ENCODE peak calls at places on chromosomes 16 and 17, in seven cellular contexts. I is hepatocyte, H is endothelial cell of umbilical vein, T is GM23338, Y is PC-3, G is HCT116, Q is HepG2. S is an unnamed sample.

GRCh38 chr16:81327483-81328196 is 12.9 kb downstream of the GAN start:
- DNase-seq in I (no peak), H (no peak), T (no peak), Y (peak; percentile 18), G (no peak), Q (no peak), S (no peak)

GRCh38 chr17:41985919-41986318 is 19.3 kb downstream of the CNP start:
- DNase-seq in I (no peak), H (no peak), T (no peak), Y (no peak), G (no peak), Q (no peak), S (no peak)

GRCh38 chr17:68482576-68483001 is 25.3 kb upstream of the WIPI1 start:
- DNase-seq in I (no peak), H (no peak), T (no peak), Y (no peak), G (no peak), Q (peak; percentile 97), S (no peak)

GRCh38 chr16:12350945-12351344 is 374.4 kb downstream of the SNX29 start:
- DNase-seq in I (no peak), H (no peak), T (peak; percentile 50), Y (no peak), G (no peak), Q (peak; percentile 27), S (no peak)

GRCh38 chr16:3180445-3180878 is 7.5 kb upstream of the OR1F1 start:
- DNase-seq in I (no peak), H (no peak), T (peak; percentile 77), Y (no peak), G (no peak), Q (no peak), S (no peak)

GRCh38 chr16:80058236-80058635 is 457.7 kb upstream of the MAF start:
- DNase-seq in I (peak; percentile 44), H (no peak), T (no peak), Y (no peak), G (no peak), Q (no peak), S (no peak)

GRCh38 chr17:43852571-43852970 is 5.6 kb downstream of the CD300LG start:
- DNase-seq in I (no peak), H (no peak), T (no peak), Y (no peak), G (no peak), Q (no peak), S (no peak)

GRCh38 chr16:65111306-65111705 is 10.6 kb downstream of the CDH11 start:
- DNase-seq in I (peak; percentile 41), H (no peak), T (no peak), Y (peak; percentile 88), G (no peak), Q (no peak), S (no peak)

GRCh38 chr17:16980813-16981731 is 9.2 kb upstream of the TNFRSF13B start:
- DNase-seq in I (no peak), H (no peak), T (no peak), Y (peak; percentile 55), G (no peak), Q (no peak), S (no peak)

GRCh38 chr16:75801307-75801706 is 75.0 kb upstream of the CPHXL start:
- DNase-seq in I (no peak), H (no peak), T (peak; percentile 9), Y (peak; percentile 37), G (no peak), Q (no peak), S (no peak)

GRCh38 chr16:50845296-50845695 is 103.4 kb downstream of the CYLD start:
- DNase-seq in I (no peak), H (no peak), T (no peak), Y (no peak), G (no peak), Q (no peak), S (no peak)

GRCh38 chr17:72446525-72447250 is 325.9 kb downstream of the SOX9 start:
- DNase-seq in I (peak; percentile 59), H (no peak), T (no peak), Y (no peak), G (no peak), Q (peak; percentile 41), S (no peak)

GRCh38 chr16:1471569-1472194 is 3.1 kb downstream of the CLCN7 start:
- DNase-seq in I (no peak), H (no peak), T (no peak), Y (no peak), G (no peak), Q (no peak), S (no peak)

GRCh38 chr16:48361012-48361411 is 24.2 kb downstream of the SIAH1 start:
- DNase-seq in I (no peak), H (no peak), T (no peak), Y (no peak), G (no peak), Q (no peak), S (no peak)

GRCh38 chr16:2420035-2420434 is 9.2 kb upstream of the CCNF start:
- DNase-seq in I (no peak), H (no peak), T (no peak), Y (no peak), G (no peak), Q (no peak), S (no peak)

GRCh38 chr16:22898131-22898530 is 84.2 kb downstream of the HS3ST2 start:
- DNase-seq in I (no peak), H (no peak), T (no peak), Y (no peak), G (no peak), Q (no peak), S (no peak)

GRCh38 chr16:22900863-22901262 is 86.9 kb downstream of the HS3ST2 start:
- DNase-seq in I (no peak), H (no peak), T (no peak), Y (no peak), G (no peak), Q (no peak), S (no peak)

GRCh38 chr16:22898874-22899348 is 84.9 kb downstream of the HS3ST2 start:
- DNase-seq in I (peak; percentile 85), H (peak; percentile 74), T (peak; percentile 96), Y (peak; percentile 55), G (peak; percentile 19), Q (peak; percentile 70), S (peak; percentile 39)

GRCh38 chr16:22901563-22901962 is 87.6 kb downstream of the HS3ST2 start:
- DNase-seq in I (no peak), H (no peak), T (no peak), Y (no peak), G (no peak), Q (no peak), S (no peak)

DNA sequence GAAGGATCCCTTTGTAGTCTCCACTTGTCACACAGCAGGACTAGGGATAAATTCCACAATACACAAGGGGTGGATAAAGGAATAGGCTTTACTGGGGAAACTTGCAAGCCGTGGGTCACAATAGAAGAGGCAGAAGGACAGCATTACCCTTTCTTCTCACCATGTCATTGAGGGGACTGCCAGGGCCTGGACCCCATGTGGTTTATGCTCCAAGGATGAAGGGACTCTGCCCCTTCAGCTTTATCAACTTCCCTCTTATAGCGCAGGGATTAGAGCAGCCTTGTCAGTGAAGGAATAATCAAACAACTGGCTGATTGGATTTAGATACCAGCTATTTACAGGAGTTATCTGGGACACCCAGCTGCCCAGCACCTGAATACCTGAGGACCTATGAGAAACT is 89.8 kb downstream of the HS3ST2 start:
- DNase-seq in I (no peak), H (no peak), T (no peak), Y (no peak), G (no peak), Q (no peak), S (no peak)
- TF ChIP-seq EZH2 in I (no peak), H (no peak), T (no peak), Y (no peak), G (no peak), Q (no peak), S (no peak)

DNA sequence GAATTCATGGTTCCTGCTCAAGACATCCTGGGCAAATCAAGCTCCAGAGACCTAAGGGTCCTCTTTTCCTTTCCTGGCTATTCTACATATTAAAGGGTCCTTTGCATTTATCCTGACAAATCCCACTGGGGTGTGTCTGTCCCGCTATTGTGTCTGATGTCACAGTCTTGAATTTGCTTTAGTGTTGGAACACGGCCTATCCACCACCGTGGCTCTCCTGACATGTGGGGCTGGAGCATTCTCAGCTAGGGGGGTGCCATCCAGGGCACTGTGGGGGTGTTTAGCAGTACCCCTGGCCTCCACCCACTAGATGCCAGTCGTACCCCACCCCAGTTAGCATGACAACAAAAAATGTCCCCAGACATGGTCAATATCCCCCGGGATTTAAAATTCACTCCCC is 92.9 kb downstream of the IRF8 start:
- DNase-seq in I (no peak), H (no peak), T (no peak), Y (no peak), G (no peak), Q (no peak), S (no peak)
- H3K79me2 ChIP-seq in I (no peaks in the 10 kb centered on the region), H (no peaks in the 10 kb centered on the region), T (no peaks in the 10 kb centered on the region), Y (no peaks in the 10 kb centered on the region), G (no peaks in the 10 kb centered on the region), Q (no peaks in the 10 kb centered on the region), S (no peaks in the 10 kb centered on the region)

GRCh38 chr17:82416264-82416663 is 1.9 kb upstream of the HEXD start:
- DNase-seq in I (no peak), H (no peak), T (no peak), Y (no peak), G (no peak), Q (no peak), S (no peak)

GRCh38 chr17:82415336-82415735 is 2.8 kb upstream of the HEXD start:
- DNase-seq in I (no peak), H (no peak), T (no peak), Y (no peak), G (no peak), Q (no peak), S (no peak)

GRCh38 chr17:82415786-82416185 is 2.4 kb upstream of the HEXD start:
- DNase-seq in I (no peak), H (no peak), T (no peak), Y (no peak), G (no peak), Q (no peak), S (no peak)

GRCh38 chr17:82412535-82413520 is 5.3 kb upstream of the HEXD start:
- DNase-seq in I (no peak), H (no peak), T (no peak), Y (no peak), G (no peak), Q (peak; percentile 86), S (no peak)

DNA sequence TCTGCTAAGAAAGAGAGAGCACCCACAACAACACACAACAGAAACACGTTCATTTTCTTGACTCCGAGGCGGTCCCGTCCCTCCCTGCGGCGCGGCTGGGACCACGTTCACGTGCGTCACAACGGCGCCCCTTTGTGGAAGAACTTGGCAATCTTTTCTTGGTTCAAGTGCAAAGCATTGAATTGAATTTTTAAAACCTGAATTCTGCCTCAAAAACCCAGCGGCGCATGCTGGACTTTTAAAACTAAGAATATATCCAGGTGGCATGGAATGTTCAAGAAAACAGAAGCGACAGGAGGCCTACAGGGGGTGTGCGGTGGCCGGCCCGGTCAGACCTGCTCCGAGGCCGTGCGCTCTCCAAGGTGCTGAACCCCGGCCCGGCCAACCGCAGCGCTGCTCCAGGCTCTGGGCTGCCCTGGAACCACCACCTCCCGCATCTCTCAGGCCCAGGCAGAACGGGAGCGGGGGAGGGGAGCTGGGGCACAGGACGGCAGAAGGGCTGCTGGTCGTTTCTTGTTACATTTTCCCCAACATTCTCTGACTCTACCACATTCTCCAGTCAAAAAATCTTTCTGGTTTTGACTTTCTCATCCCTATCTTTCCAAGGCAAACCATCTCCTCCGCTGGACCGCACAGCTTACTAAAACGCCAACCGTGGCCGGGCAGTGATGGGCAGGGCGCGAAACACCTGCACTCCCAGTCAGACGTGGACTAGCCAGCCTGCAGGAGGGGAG is 3.4 kb upstream of the HEXD start:
- DNase-seq in I (peak; percentile 89), H (peak; percentile 62), T (peak; percentile 94), Y (peak; percentile 61), G (peak; percentile 57), Q (peak; percentile 40), S (peak; percentile 27)
- TF ChIP-seq EZH2 in I (no peak), H (no peak), T (no peak), Y (no peak), G (no peak), Q (no peak), S (no peak)

GRCh38 chr16:8916541-8917225 is 34.5 kb downstream of the LITAFD start:
- DNase-seq in I (no peak), H (no peak), T (no peak), Y (no peak), G (no peak), Q (no peak), S (no peak)
- H3K79me2 ChIP-seq in I (peaks cover 57% of the 10 kb centered on the region), H (peaks cover 20% of the 10 kb centered on the region), T (peaks cover 28% of the 10 kb centered on the region), Y (peaks cover 4% of the 10 kb centered on the region), G (peaks cover 58% of the 10 kb centered on the region), Q (peaks cover 17% of the 10 kb centered on the region), S (peaks cover 17% of the 10 kb centered on the region)